ENCODE peak calls at places on chromosome 13, in seven cellular contexts. F is CD8-positive, alpha-beta T cell; K is thoracic aorta; P is tibial artery; R is adrenal gland; Z is heart right ventricle; H is cardiac muscle cell. O is an unnamed sample.

GRCh38 chr13:106105153-106105552 is 430.3 kb downstream of the EFNB2 start:
- DNase-seq in F (no peak), K (no peak), P (no peak), R (no peak), Z (no peak), H (no peak), O (no peak)

GRCh38 chr13:104694397-104694796 is 1628.2 kb upstream of the SLC10A2 start:
- DNase-seq in F (no peak), K (no peak), P (no peak), R (no peak), Z (no peak), H (no peak), O (no peak)

GRCh38 chr13:79612604-79613003 is 131.6 kb downstream of the NDFIP2 start:
- DNase-seq in F (no peak), K (no peak), P (no peak), R (no peak), Z (no peak), H (no peak), O (no peak)

GRCh38 chr13:109130093-109130835 is 500.9 kb downstream of the MYO16 start:
- DNase-seq in F (no peak), K (no peak), P (no peak), R (no peak), Z (no peak), H (no peak), O (no peak)

GRCh38 chr13:83485101-83485500 is 397.2 kb downstream of the SLITRK1 start:
- DNase-seq in F (no peak), K (no peak), P (no peak), R (no peak), Z (no peak), H (no peak), O (no peak)

GRCh38 chr13:27446986-27447583 is 3.3 kb downstream of the MTIF3 start:
- DNase-seq in F (no peak), K (no peak), P (no peak), R (no peak), Z (no peak), H (no peak), O (no peak)

GRCh38 chr13:61286148-61286745 is 129.4 kb downstream of the PCDH20 start:
- DNase-seq in F (no peak), K (no peak), P (no peak), R (no peak), Z (no peak), H (peak; percentile 3), O (no peak)

GRCh38 chr13:104593693-104594092 is 1527.5 kb upstream of the SLC10A2 start:
- DNase-seq in F (no peak), K (no peak), P (no peak), R (no peak), Z (no peak), H (no peak), O (no peak)

GRCh38 chr13:112725346-112726017 is 35.6 kb downstream of the ATP11A start:
- DNase-seq in F (no peak), K (no peak), P (peak; percentile 8), R (peak; percentile 81), Z (peak; percentile 45), H (no peak), O (no peak)

GRCh38 chr13:91802957-91803356 is 404.5 kb downstream of the GPC5 start:
- DNase-seq in F (no peak), K (no peak), P (no peak), R (no peak), Z (no peak), H (no peak), O (no peak)

GRCh38 chr13:44903596-44903995 is 85.7 kb downstream of the NUFIP1 start:
- DNase-seq in F (no peak), K (peak; percentile 22), P (peak; percentile 93), R (peak; percentile 82), Z (peak; percentile 71), H (no peak), O (no peak)

GRCh38 chr13:39451860-39452301 is 151.1 kb downstream of the LHFPL6 start:
- DNase-seq in F (no peak), K (no peak), P (peak; percentile 24), R (peak; percentile 67), Z (peak; percentile 63), H (peak; percentile 27), O (no peak)

GRCh38 chr13:108322206-108322824 is 52.8 kb downstream of the TNFSF13B start:
- DNase-seq in F (no peak), K (no peak), P (no peak), R (no peak), Z (no peak), H (peak; percentile 66), O (no peak)

GRCh38 chr13:110797230-110797877 is 83.9 kb downstream of the ING1 start:
- DNase-seq in F (no peak), K (no peak), P (no peak), R (no peak), Z (no peak), H (no peak), O (no peak)

GRCh38 chr13:110798595-110798994 is 85.1 kb downstream of the ING1 start:
- DNase-seq in F (no peak), K (no peak), P (no peak), R (no peak), Z (no peak), H (no peak), O (no peak)

GRCh38 chr13:110801044-110801443 is 87.5 kb downstream of the ING1 start:
- DNase-seq in F (no peak), K (no peak), P (no peak), R (no peak), Z (no peak), H (no peak), O (no peak)

GRCh38 chr13:110794209-110794608 is 80.7 kb downstream of the ING1 start:
- DNase-seq in F (no peak), K (no peak), P (no peak), R (no peak), Z (no peak), H (no peak), O (no peak)

DNA sequence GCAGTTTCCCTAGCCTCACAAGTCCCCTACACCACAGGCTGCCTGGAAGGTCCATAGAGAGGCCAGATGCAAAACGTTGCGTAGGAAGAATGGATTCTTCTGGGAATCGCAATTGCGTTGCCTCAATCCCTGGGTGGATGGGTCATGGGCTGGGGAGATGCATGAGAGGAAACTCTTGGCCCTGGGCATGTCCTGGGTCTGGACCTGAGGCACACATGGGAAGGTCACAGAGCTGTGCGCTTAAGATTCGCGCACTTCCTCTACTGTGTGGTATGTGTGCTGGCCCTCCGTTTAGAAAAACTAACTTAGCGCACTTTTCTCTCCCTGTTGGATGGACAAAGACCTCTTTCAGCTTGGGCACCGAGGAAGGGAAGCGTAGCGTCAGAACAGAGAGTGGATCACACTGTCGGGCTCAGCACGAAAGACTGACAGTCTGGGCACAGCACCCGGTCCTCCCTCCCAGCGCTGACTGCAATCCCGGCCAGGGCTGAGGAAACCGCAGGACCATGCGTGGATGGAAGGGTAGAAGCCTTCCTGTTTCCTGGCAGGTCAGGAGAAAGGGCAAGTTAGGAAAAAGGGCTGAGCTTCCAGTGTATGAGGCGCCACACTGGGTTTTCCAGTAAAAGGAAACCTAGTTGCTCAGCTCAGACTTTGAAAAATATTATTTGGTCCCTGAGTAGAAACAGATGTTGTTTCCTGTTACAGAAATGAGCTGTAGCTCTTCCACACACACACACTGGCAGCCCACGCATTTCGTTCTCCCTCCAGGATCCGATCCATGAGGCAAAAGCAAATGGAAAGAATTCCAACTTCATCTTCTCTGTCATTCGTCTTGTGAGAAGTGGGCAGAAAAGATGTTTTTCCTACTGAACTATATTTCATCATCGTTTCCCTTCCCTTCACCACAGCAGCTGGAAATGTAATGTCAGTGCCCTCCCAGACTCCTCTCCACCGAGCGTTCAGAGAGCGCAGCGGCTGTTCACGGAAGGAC is 86.0 kb downstream of the ING1 start:
- DNase-seq in F (no peak), K (no peak), P (peak; percentile 38), R (peak; percentile 69), Z (peak; percentile 62), H (no peak), O (no peak)
- H3K4me3 ChIP-seq in F (no peak overlapping the region), K (peak overlapping the region; percentile 59), P (peak overlapping the region; percentile 32), R (no peak overlapping the region), Z (peak overlapping the region; percentile 5), H (no peak overlapping the region), O (no peak overlapping the region)

GRCh38 chr13:72727417-72728289 is at the start of the genes BORA and MZT1:
- DNase-seq in F (peak; percentile 93), K (peak; percentile 81), P (peak; percentile 95), R (peak; percentile 98), Z (peak; percentile 95), H (peak; percentile 96), O (peak; percentile 96)

GRCh38 chr13:72726721-72727416 is 560 bp downstream of the MZT1 start:
- DNase-seq in F (no peak), K (peak; percentile 4), P (peak; percentile 22), R (no peak), Z (peak; percentile 21), H (peak; percentile 56), O (no peak)

DNA sequence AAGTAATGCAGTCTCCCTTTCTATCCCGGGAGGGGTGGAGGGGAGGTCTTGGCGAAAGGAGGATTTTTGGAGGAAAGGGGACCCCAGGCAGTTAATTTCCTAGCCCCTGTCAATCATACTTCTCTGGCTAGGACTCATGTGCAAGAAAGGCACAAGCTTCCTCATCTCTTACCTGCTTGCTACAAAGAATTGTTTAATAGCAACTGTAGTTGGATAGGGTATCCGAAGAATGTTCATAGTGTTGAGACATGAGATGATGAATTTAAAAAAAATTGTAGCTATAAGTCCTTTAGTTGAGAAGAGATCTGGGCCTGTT is 525 bp downstream of the BORA start:
- DNase-seq in F (no peak), K (no peak), P (no peak), R (no peak), Z (no peak), H (no peak), O (no peak)
- TF ChIP-seq CTCF in F (no peak), K (no peak), P (no peak), R (no peak), Z (no peak), H (no peak), O (no peak)

GRCh38 chr13:113998781-113999617 is 25.1 kb upstream of the C13orf46 start:
- DNase-seq in F (no peak), K (no peak), P (no peak), R (no peak), Z (no peak), H (no peak), O (peak; percentile 41)
- H3K27ac ChIP-seq in F (no peak overlapping the region), K (peak overlapping the region; percentile 45), P (peak overlapping the region; percentile 57), R (no peak overlapping the region), Z (peak overlapping the region; percentile 30), H (no peak overlapping the region), O (no peak overlapping the region)

DNA sequence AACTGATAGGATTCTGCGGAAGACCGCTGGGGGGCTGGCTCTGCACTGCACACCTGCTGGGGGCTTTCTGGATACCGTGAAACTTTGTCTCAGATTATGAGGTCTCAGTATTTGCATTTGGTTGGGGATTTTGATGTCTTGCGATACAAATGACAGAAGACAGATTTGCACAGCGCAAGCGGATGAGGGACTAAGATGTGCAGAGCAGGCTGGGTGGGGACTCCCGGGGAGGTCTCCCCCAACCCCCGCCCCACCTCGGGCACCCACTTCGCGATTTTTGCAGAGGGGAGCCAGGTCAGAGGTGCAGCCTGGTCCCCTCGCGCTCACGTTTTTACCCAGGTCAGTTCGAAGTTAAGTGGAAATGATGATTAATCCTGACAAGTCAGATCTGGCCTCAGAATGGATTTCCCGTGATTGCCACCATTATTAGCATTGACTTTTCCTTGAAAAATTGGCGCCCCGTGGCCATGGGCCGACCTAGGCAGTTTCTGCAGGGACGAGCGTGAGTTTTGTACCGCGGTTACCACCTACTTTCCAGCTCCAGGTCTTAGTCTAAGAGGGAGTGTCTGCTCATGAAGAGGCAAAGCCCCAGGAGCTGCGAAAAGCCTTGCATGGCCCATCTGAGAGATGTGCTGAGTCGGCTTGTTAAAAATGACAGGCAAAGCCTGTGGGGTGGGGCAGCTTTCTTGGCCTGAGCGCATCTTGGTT is 1.3 kb upstream of the GJB2 start:
- DNase-seq in F (no peak), K (no peak), P (no peak), R (no peak), Z (no peak), H (no peak), O (no peak)
- H3K4me3 ChIP-seq in F (peak overlapping the region; percentile 37), K (peak overlapping the region; percentile 75), P (no peak overlapping the region), R (no peak overlapping the region), Z (no peak overlapping the region), H (peak overlapping the region; percentile 55), O (peak overlapping the region; percentile 48)

O was measured in RWPE2.